ENCODE peak calls at places on chromosomes 16 and 17, in five cellular contexts. U is WTC11, M is H1, B is A549, X is K562. Q is an unnamed sample.

GRCh38 chr16:89357055-89357454 is 133.3 kb downstream of the ANKRD11 start:
- DNase-seq in U (no peak), M (no peak), B (no peak), X (peak; percentile 71), Q (peak; percentile 40)

GRCh38 chr16:78705694-78706093 is 606.2 kb downstream of the WWOX start:
- DNase-seq in U (no peak), M (no peak), B (peak; percentile 74), X (peak; percentile 30), Q (peak; percentile 82)

GRCh38 chr17:77318491-77319210 is 177.9 kb downstream of the SEC14L1 start:
- DNase-seq in U (peak; percentile 6), M (no peak), B (peak; percentile 54), X (peak; percentile 43), Q (no peak)

GRCh38 chr17:58447039-58447975 is 30.0 kb upstream of the RNF43 start:
- DNase-seq in U (peak; percentile 89), M (peak; percentile 70), B (peak; percentile 92), X (peak; percentile 92), Q (peak; percentile 88)

GRCh38 chr16:48164907-48165715 is 9.3 kb upstream of the ABCC12 start:
- DNase-seq in U (peak; percentile 86), M (peak; percentile 49), B (peak; percentile 83), X (peak; percentile 84), Q (peak; percentile 82)

GRCh38 chr17:39665642-39666221 is 583 bp downstream of the TCAP start:
- DNase-seq in U (peak; percentile 38), M (no peak), B (peak; percentile 62), X (no peak), Q (no peak)

GRCh38 chr16:79980650-79981521 is 380.3 kb upstream of the MAF start:
- DNase-seq in U (no peak), M (no peak), B (no peak), X (no peak), Q (no peak)

GRCh38 chr16:81610936-81611335 is 166.3 kb downstream of the CMIP start:
- DNase-seq in U (no peak), M (no peak), B (no peak), X (no peak), Q (no peak)

GRCh38 chr16:3175157-3176153 is 12.5 kb upstream of the OR1F1 start:
- DNase-seq in U (peak; percentile 86), M (no peak), B (peak; percentile 91), X (peak; percentile 90), Q (peak; percentile 78)

GRCh38 chr16:53530046-53530445 is 27.0 kb upstream of the AKTIP start:
- DNase-seq in U (no peak), M (no peak), B (no peak), X (no peak), Q (no peak)

GRCh38 chr16:2082171-2082982 is 34.6 kb downstream of the TSC2 start:
- DNase-seq in U (no peak), M (no peak), B (peak; percentile 36), X (no peak), Q (no peak)

GRCh38 chr17:49041527-49041926 is 44.3 kb downstream of the IGF2BP1 start:
- DNase-seq in U (no peak), M (no peak), B (no peak), X (no peak), Q (no peak)

GRCh38 chr16:17017442-17017841 is 453.3 kb downstream of the XYLT1 start:
- DNase-seq in U (no peak), M (no peak), B (no peak), X (no peak), Q (no peak)

GRCh38 chr17:6757747-6758146 is 1.9 kb downstream of the XAF1 start:
- DNase-seq in U (no peak), M (no peak), B (no peak), X (no peak), Q (no peak)

GRCh38 chr17:6753565-6753964 is 2.3 kb upstream of the XAF1 start:
- DNase-seq in U (no peak), M (no peak), B (no peak), X (no peak), Q (no peak)

GRCh38 chr17:6755281-6755680 is 565 bp upstream of the XAF1 start:
- DNase-seq in U (no peak), M (no peak), B (no peak), X (no peak), Q (no peak)

GRCh38 chr17:6756425-6757012 is 673 bp downstream of the XAF1 start:
- DNase-seq in U (no peak), M (no peak), B (no peak), X (no peak), Q (no peak)

DNA sequence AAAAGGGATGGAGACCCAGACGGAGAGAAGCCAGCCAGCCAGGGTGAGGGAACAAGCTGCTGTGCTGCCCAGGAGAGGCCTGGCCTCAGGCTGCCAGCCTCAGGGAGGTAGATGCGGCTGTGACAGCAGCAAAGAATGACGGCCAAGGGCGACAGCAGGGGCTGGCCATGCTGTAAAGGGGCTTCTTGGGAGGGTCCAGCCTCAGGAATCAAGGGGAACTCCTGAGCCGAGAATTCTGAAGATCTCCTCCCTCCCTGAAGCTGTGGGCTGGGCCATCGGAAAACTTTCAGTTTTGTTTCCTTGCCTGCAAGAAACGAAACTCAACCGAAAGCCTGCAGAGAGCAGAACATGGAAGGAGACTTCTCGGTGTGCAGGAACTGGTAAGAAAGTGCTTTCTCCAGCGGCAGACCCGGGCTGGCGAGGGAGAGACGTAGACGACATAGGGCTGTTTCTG is at the start of gene XAF1:
- DNase-seq in U (no peak), M (no peak), B (no peak), X (no peak), Q (no peak)
- TF ChIP-seq JUN in U (no peak), M (no peak), B (no peak), X (no peak), Q (no peak)

GRCh38 chr17:42472709-42473521 is 14.2 kb downstream of the ATP6V0A1 start:
- DNase-seq in U (no peak), M (no peak), B (peak; percentile 45), X (no peak), Q (no peak)
- TF ChIP-seq JUN in U (no peak), M (no peak), B (no peak), X (no peak), Q (no peak)

DNA sequence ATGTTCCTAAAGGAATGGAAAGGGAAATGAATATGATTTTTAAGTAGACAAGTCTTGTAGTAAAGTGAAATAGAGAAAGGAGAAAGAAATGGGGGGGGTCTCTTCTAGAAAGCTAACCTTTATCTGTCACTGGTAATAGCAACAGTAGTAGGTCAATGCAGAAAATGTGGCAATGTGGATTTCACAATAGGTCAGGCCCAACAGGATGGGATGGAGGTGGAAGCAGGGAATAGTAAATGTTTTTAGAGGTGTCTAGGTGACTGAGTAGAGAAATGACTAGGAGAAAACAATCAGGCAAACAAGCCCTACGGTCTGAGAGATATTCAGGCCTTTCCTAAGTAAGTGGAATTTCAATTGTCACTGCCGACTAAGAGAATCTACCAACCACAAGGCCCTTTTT is 6.0 kb upstream of the RSKR start:
- DNase-seq in U (no peak), M (no peak), B (no peak), X (no peak), Q (no peak)
- TF ChIP-seq JUN in U (no peak), M (no peak), B (no peak), X (no peak), Q (no peak)

GRCh38 chr17:10806863-10807262 is 3.0 kb upstream of the TMEM238L start:
- DNase-seq in U (no peak), M (no peak), B (no peak), X (no peak), Q (no peak)

GRCh38 chr17:10804546-10804945 is 647 bp upstream of the TMEM238L start:
- DNase-seq in U (no peak), M (no peak), B (no peak), X (no peak), Q (no peak)

GRCh38 chr17:10809605-10810004 is 5.7 kb upstream of the TMEM238L start:
- DNase-seq in U (no peak), M (no peak), B (no peak), X (no peak), Q (no peak)

GRCh38 chr17:10805911-10806310 is 2.0 kb upstream of the TMEM238L start:
- DNase-seq in U (no peak), M (no peak), B (no peak), X (no peak), Q (no peak)

DNA sequence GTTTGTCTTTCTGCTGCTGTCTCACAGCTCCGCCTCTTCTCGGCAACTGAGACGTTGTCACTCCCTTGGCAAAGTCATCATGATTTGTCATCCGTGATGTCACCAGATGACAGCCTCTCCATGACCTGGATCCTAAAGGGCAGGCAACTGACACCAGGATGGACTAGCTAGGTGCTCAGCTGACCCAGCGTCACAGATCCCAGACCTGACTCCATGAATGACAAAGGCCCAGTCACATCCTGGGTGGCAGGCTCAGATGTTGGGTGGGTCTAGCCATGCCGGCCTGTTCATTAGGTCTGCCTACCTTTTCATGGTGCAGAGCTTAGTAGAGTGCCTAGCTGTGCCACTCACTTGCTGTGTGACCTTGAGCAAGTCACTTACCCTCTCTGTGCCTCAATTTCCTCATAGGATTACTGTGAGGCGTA is 3.8 kb upstream of the TMEM238L start:
- DNase-seq in U (no peak), M (no peak), B (peak; percentile 19), X (peak; percentile 16), Q (no peak)
- TF ChIP-seq JUN in U (no peak), M (no peak), B (no peak), X (no peak), Q (no peak)

GRCh38 chr17:74935048-74935447 is 650 bp upstream of the OTOP3 start:
- DNase-seq in U (no peak), M (no peak), B (no peak), X (no peak), Q (no peak)
- TF ChIP-seq JUN in U (no peak), M (no peak), B (no peak), X (no peak), Q (no peak)

DNA sequence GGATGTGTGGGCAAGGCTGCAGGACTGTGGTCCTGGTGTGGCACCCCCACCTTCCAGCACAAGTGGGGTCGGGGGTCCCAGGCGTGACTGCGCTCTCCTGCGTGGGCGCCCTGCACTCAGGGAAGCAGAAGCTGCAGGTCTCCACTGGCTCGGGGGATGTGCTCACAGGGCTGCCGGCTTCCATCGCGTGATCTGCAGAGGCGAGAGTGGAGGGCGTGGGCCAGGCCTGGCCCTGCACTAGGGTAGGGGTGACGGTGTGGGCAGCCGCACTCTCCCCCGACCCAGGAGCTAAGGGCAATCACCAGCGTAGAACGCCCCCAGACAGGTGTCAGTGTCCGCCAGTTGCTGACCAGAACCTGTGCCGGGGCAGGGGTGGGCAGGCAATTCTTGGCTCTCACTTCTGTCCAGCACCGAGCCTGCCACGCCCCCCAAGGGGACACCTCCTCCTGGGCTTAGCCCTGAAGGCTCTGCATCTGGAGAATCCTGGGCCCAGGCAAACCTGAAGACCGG is 32.3 kb downstream of the TNFRSF13B start:
- DNase-seq in U (peak; percentile 15), M (no peak), B (no peak), X (no peak), Q (no peak)
- TF ChIP-seq JUN in U (no peak), M (no peak), B (no peak), X (no peak), Q (no peak)